ENCODE peak calls at places on chromosomes 13 and 19, in six cellular contexts. One of them, this sample, is unnamed.

GRCh38 chr19:18898533-18899408 is 2.8 kb upstream of the CERS1 start:
- DNase-seq in RWPE1: no peak
- DNase-seq in AG09319: no peak
- DNase-seq in CD4-positive, alpha-beta T cell: no peak
- DNase-seq in tibial artery: no peak
- DNase-seq in B cell: no peak
- DNase-seq in this sample: no peak

GRCh38 chr13:46659413-46660065 is 106.6 kb downstream of the LRCH1 start:
- DNase-seq in B cell: no peak
- DNase-seq in AG09319: no peak
- DNase-seq in tibial artery: no peak
- DNase-seq in CD4-positive, alpha-beta T cell: no peak
- DNase-seq in RWPE1: no peak
- DNase-seq in this sample: no peak

GRCh38 chr19:34317311-34317927 is 47.6 kb upstream of the GPI start:
- DNase-seq in AG09319: no peak
- DNase-seq in B cell: peak
- DNase-seq in tibial artery: no peak
- DNase-seq in RWPE1: no peak
- DNase-seq in CD4-positive, alpha-beta T cell: peak
- DNase-seq in this sample: no peak

GRCh38 chr13:107847406-107847805 is 367.9 kb downstream of the LIG4 start:
- DNase-seq in tibial artery: no peak
- DNase-seq in RWPE1: no peak
- DNase-seq in AG09319: no peak
- DNase-seq in CD4-positive, alpha-beta T cell: no peak
- DNase-seq in B cell: no peak
- DNase-seq in this sample: no peak

GRCh38 chr19:45782162-45782623 is at the start of gene DMPK:
- DNase-seq in CD4-positive, alpha-beta T cell: no peak
- DNase-seq in RWPE1: no peak
- DNase-seq in AG09319: no peak
- DNase-seq in B cell: no peak
- DNase-seq in tibial artery: peak
- DNase-seq in this sample: no peak

GRCh38 chr19:14722127-14722526 is 32.3 kb downstream of the ZNF333 start:
- DNase-seq in tibial artery: no peak
- DNase-seq in RWPE1: no peak
- DNase-seq in B cell: no peak
- DNase-seq in CD4-positive, alpha-beta T cell: no peak
- DNase-seq in AG09319: no peak
- DNase-seq in this sample: no peak

GRCh38 chr13:84994582-84994981 is 804.6 kb downstream of the SLITRK6 start:
- DNase-seq in tibial artery: no peak
- DNase-seq in RWPE1: no peak
- DNase-seq in B cell: no peak
- DNase-seq in AG09319: no peak
- DNase-seq in CD4-positive, alpha-beta T cell: no peak
- DNase-seq in this sample: no peak

GRCh38 chr19:49357186-49357585 is 5.0 kb downstream of the TEAD2 start:
- DNase-seq in CD4-positive, alpha-beta T cell: no peak
- DNase-seq in AG09319: no peak
- DNase-seq in RWPE1: no peak
- DNase-seq in tibial artery: no peak
- DNase-seq in B cell: peak
- DNase-seq in this sample: no peak

GRCh38 chr19:45152504-45153338 is 8.1 kb downstream of the NKPD1 start:
- DNase-seq in tibial artery: no peak
- DNase-seq in RWPE1: no peak
- DNase-seq in AG09319: no peak
- DNase-seq in CD4-positive, alpha-beta T cell: peak
- DNase-seq in B cell: peak
- DNase-seq in this sample: no peak

GRCh38 chr13:74444161-74444571 is 310.0 kb upstream of the KLF12 start:
- DNase-seq in CD4-positive, alpha-beta T cell: no peak
- DNase-seq in B cell: no peak
- DNase-seq in RWPE1: peak
- DNase-seq in AG09319: no peak
- DNase-seq in tibial artery: no peak
- DNase-seq in this sample: no peak

GRCh38 chr13:40170982-40171381 is 495.5 kb downstream of the FOXO1 start:
- DNase-seq in AG09319: no peak
- DNase-seq in tibial artery: no peak
- DNase-seq in RWPE1: no peak
- DNase-seq in B cell: no peak
- DNase-seq in CD4-positive, alpha-beta T cell: no peak
- DNase-seq in this sample: no peak

GRCh38 chr19:4130635-4131438 is 6.9 kb upstream of the MAP2K2 start:
- DNase-seq in tibial artery: no peak
- DNase-seq in RWPE1: peak
- DNase-seq in B cell: no peak
- DNase-seq in AG09319: peak
- DNase-seq in CD4-positive, alpha-beta T cell: no peak
- DNase-seq in this sample: no peak

GRCh38 chr19:9431475-9431874 is 3.9 kb downstream of the ZNF266 start:
- DNase-seq in RWPE1: peak
- DNase-seq in AG09319: no peak
- DNase-seq in B cell: peak
- DNase-seq in tibial artery: no peak
- DNase-seq in CD4-positive, alpha-beta T cell: peak
- DNase-seq in this sample: no peak

GRCh38 chr19:44643605-44644390 is at the start of gene PVR:
- DNase-seq in tibial artery: peak
- DNase-seq in RWPE1: peak
- DNase-seq in AG09319: no peak
- DNase-seq in B cell: no peak
- DNase-seq in CD4-positive, alpha-beta T cell: no peak
- DNase-seq in this sample: peak

GRCh38 chr19:37654525-37654832 is 786 bp downstream of the ZFP30 start:
- DNase-seq in RWPE1: peak
- DNase-seq in AG09319: no peak
- DNase-seq in CD4-positive, alpha-beta T cell: no peak
- DNase-seq in B cell: no peak
- DNase-seq in tibial artery: no peak
- DNase-seq in this sample: no peak

DNA sequence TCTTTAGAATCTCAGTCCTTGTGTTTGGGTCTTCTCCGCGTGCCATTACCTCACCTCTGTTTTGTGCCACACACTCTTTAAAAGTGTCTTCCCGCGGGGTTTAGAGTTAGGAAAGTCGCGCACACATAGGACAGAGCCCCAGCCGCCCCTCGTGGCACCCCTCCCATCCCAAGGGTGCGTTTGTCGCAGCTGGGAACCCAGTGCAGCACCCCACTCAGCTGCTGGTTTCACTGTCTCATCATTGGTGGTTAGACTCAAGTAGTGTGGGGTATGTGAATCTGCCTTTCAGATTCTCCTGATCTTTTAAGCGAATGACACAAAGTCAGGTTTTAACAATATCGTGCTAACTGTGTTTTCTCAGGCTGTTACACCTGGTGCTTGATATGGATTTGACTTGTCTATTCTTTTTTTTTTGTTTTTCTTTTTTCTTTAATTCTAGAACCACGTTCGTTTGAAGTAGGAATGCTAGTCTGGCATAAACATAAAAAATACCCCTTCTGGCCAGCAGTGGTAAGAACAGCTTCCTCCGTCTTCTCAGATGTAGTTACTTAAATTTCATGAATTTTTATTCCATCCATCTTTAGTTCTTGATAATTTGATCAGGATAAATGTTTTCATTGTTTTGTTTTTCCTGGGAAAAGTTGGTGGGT is 19.5 kb upstream of the NDUFS7 start:
- DNase-seq in B cell: no peak
- DNase-seq in AG09319: no peak
- DNase-seq in tibial artery: no peak
- DNase-seq in RWPE1: no peak
- DNase-seq in CD4-positive, alpha-beta T cell: no peak
- DNase-seq in this sample: no peak
- TF ChIP-seq CTCF in B cell: peak
- TF ChIP-seq CTCF in AG09319: peak
- TF ChIP-seq CTCF in tibial artery: no peak
- TF ChIP-seq CTCF in RWPE1: peak
- TF ChIP-seq CTCF in CD4-positive, alpha-beta T cell: peak
- TF ChIP-seq CTCF in this sample: peak

DNA sequence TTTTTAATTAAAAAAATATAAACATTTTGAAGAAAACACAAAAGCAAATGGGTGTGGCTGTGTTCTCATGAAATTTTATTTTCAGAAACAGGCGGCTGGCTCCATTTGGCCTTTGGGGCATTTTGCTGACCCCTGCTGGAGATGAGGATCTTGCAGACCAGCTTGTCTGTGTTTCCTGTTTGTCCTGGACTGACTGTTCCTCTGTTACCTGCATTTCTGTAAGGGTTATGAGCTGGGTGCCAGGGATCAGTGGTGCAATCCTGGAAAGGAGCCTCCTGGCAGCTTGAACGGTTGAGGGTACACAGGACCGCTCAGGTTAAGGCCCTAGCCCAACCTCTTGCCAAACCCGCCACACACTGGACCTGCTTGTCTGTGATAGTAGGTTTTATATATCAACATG is 49.9 kb downstream of the ZNF787 start:
- DNase-seq in tibial artery: no peak
- DNase-seq in B cell: no peak
- DNase-seq in CD4-positive, alpha-beta T cell: no peak
- DNase-seq in RWPE1: no peak
- DNase-seq in AG09319: no peak
- DNase-seq in this sample: no peak
- TF ChIP-seq CTCF in tibial artery: no peak
- TF ChIP-seq CTCF in B cell: no peak
- TF ChIP-seq CTCF in CD4-positive, alpha-beta T cell: no peak
- TF ChIP-seq CTCF in RWPE1: no peak
- TF ChIP-seq CTCF in AG09319: peak
- TF ChIP-seq CTCF in this sample: peak

GRCh38 chr13:102726430-102726829 is 31.6 kb upstream of the METTL21C start:
- DNase-seq in CD4-positive, alpha-beta T cell: no peak
- DNase-seq in RWPE1: peak
- DNase-seq in AG09319: no peak
- DNase-seq in B cell: no peak
- DNase-seq in tibial artery: no peak
- DNase-seq in this sample: no peak

GRCh38 chr13:102724923-102725322 is 30.1 kb upstream of the METTL21C start:
- DNase-seq in tibial artery: no peak
- DNase-seq in CD4-positive, alpha-beta T cell: no peak
- DNase-seq in B cell: peak
- DNase-seq in AG09319: no peak
- DNase-seq in RWPE1: peak
- DNase-seq in this sample: no peak

GRCh38 chr13:102729560-102730275 is 34.9 kb upstream of the METTL21C start:
- DNase-seq in CD4-positive, alpha-beta T cell: no peak
- DNase-seq in RWPE1: peak
- DNase-seq in B cell: no peak
- DNase-seq in AG09319: no peak
- DNase-seq in tibial artery: no peak
- DNase-seq in this sample: no peak
- TF ChIP-seq CTCF in CD4-positive, alpha-beta T cell: no peak
- TF ChIP-seq CTCF in RWPE1: no peak
- TF ChIP-seq CTCF in B cell: no peak
- TF ChIP-seq CTCF in AG09319: no peak
- TF ChIP-seq CTCF in tibial artery: no peak
- TF ChIP-seq CTCF in this sample: no peak

DNA sequence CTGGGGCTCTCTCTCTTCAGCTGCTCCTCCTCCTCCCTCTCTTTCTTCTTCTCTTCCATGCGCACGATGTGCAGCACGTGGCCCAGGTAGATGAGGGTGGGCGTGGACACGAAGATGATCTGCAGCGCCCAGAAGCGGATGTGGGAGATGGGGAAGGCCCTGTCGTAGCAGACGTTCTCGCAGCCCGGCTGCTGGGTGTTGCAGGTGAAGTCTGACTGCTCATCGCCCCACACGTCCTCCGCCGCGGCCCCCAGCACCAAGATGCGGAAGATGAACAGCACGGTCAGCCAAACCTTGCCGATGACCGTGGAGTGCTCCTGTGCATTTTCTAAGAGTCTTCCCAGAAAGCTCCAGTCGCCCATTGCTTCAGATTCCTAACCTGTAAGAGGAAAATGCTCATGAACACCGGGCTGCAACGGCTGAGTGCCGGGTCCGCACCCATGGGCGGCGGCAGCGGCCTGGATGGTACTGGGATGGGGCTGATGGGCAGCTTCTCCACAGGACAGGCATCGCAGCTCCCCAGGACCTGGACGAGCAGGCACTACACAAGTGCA is 17.8 kb downstream of the GJA3 start:
- DNase-seq in B cell: no peak
- DNase-seq in tibial artery: no peak
- DNase-seq in RWPE1: no peak
- DNase-seq in AG09319: no peak
- DNase-seq in CD4-positive, alpha-beta T cell: no peak
- DNase-seq in this sample: no peak
- TF ChIP-seq CTCF in B cell: no peak
- TF ChIP-seq CTCF in tibial artery: no peak
- TF ChIP-seq CTCF in RWPE1: no peak
- TF ChIP-seq CTCF in AG09319: no peak
- TF ChIP-seq CTCF in CD4-positive, alpha-beta T cell: no peak
- TF ChIP-seq CTCF in this sample: no peak

DNA sequence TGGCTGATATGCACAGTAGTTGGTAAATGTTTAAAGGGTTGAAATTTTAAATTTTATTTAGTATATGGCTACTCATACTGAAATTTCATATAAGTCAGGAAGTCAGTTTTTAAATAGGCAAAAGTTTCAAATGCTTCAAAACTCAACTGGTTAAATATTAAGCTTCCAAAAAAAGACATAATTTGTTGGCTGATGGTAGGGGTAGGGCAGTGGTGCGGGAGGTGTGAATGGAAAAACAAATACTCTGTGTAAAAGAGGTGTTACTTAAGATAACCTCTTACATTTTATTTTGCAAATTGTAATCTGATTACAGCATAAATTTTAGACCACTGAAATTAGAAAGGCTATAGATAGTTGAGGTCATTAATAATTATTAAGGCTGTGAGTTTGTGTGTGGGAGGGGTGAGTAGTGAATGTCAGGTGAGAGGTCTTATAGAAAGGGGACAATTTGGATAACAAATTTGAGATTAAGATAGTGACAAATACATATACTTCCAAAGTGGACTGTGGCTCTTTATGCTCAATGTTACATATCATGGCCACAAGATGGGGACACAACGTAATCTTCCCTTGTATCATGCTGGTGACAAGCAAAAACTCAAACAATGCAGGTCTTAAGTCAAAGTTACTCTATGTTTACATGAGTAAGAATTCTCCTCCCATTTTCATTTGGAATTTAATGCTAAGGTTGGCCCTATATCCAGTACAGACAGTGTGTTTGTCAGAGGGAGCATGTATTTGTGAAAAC is 36.6 kb upstream of the OXGR1 start:
- DNase-seq in RWPE1: peak
- DNase-seq in B cell: no peak
- DNase-seq in tibial artery: no peak
- DNase-seq in CD4-positive, alpha-beta T cell: no peak
- DNase-seq in AG09319: no peak
- DNase-seq in this sample: no peak
- TF ChIP-seq CTCF in RWPE1: peak
- TF ChIP-seq CTCF in B cell: no peak
- TF ChIP-seq CTCF in tibial artery: peak
- TF ChIP-seq CTCF in CD4-positive, alpha-beta T cell: no peak
- TF ChIP-seq CTCF in AG09319: peak
- TF ChIP-seq CTCF in this sample: no peak

DNA sequence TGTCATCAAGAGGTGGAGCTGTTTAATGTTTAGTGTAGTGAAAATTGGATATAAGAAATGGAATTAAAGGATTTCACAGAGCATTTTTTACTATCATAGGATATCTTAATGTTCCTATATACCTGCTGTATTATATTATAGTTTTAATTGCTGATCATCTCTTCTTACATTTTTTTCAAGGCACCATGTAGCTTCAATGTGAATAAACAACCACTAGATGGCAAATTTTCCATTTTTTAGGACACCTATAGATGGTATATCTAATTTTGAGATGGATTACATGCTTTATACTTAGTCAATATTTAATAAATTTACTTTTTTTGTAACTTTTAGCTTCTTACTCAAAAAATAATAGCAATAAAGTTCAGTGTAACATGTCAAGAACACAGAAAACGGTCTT is 9.0 kb upstream of the ATXN8OS start:
- DNase-seq in B cell: no peak
- DNase-seq in RWPE1: no peak
- DNase-seq in CD4-positive, alpha-beta T cell: no peak
- DNase-seq in tibial artery: no peak
- DNase-seq in AG09319: no peak
- DNase-seq in this sample: no peak
- TF ChIP-seq CTCF in B cell: no peak
- TF ChIP-seq CTCF in RWPE1: peak
- TF ChIP-seq CTCF in CD4-positive, alpha-beta T cell: no peak
- TF ChIP-seq CTCF in tibial artery: no peak
- TF ChIP-seq CTCF in AG09319: no peak
- TF ChIP-seq CTCF in this sample: no peak